ENCODE peak calls at places on chromosome 7, in ten cellular contexts. One of them, this sample, is unnamed. For H3K27me3 and H3K4me1, the result is how much of the 10 kb centered on the place peaks cover.

GRCh38 chr7:129163875-129164544 is 19.5 kb downstream of the TSPAN33 start:
- DNase-seq in CD8-positive, alpha-beta T cell: no peak
- DNase-seq in lung: no peak
- DNase-seq in thoracic aorta: no peak
- DNase-seq in aorta: no peak
- DNase-seq in mesendoderm: peak
- DNase-seq in hepatocyte: peak
- DNase-seq in upper lobe of right lung: no peak
- DNase-seq in left lung: no peak
- DNase-seq in cardiac muscle cell: peak
- DNase-seq in this sample: no peak

GRCh38 chr7:77269360-77270075 is 69.9 kb upstream of the FGL2 start:
- DNase-seq in CD8-positive, alpha-beta T cell: no peak
- DNase-seq in lung: peak
- DNase-seq in thoracic aorta: no peak
- DNase-seq in aorta: peak
- DNase-seq in mesendoderm: no peak
- DNase-seq in hepatocyte: no peak
- DNase-seq in upper lobe of right lung: no peak
- DNase-seq in left lung: no peak
- DNase-seq in cardiac muscle cell: peak
- DNase-seq in this sample: no peak

GRCh38 chr7:18566829-18567228 is 71.3 kb downstream of the HDAC9 start:
- DNase-seq in CD8-positive, alpha-beta T cell: no peak
- DNase-seq in lung: no peak
- DNase-seq in thoracic aorta: no peak
- DNase-seq in aorta: no peak
- DNase-seq in mesendoderm: no peak
- DNase-seq in hepatocyte: no peak
- DNase-seq in upper lobe of right lung: no peak
- DNase-seq in left lung: no peak
- DNase-seq in cardiac muscle cell: no peak
- DNase-seq in this sample: no peak

GRCh38 chr7:125876436-125876835 is 946.8 kb upstream of the POT1 start:
- DNase-seq in CD8-positive, alpha-beta T cell: no peak
- DNase-seq in lung: no peak
- DNase-seq in thoracic aorta: no peak
- DNase-seq in aorta: no peak
- DNase-seq in mesendoderm: no peak
- DNase-seq in hepatocyte: no peak
- DNase-seq in upper lobe of right lung: no peak
- DNase-seq in left lung: no peak
- DNase-seq in cardiac muscle cell: no peak
- DNase-seq in this sample: no peak

GRCh38 chr7:11934766-11935165 is 102.8 kb upstream of the THSD7A start:
- DNase-seq in CD8-positive, alpha-beta T cell: no peak
- DNase-seq in lung: no peak
- DNase-seq in thoracic aorta: no peak
- DNase-seq in aorta: no peak
- DNase-seq in mesendoderm: no peak
- DNase-seq in hepatocyte: no peak
- DNase-seq in upper lobe of right lung: no peak
- DNase-seq in left lung: no peak
- DNase-seq in cardiac muscle cell: no peak
- DNase-seq in this sample: no peak

GRCh38 chr7:93889261-93889660 is 1.3 kb downstream of the TFPI2 start:
- DNase-seq in CD8-positive, alpha-beta T cell: no peak
- DNase-seq in lung: no peak
- DNase-seq in thoracic aorta: no peak
- DNase-seq in aorta: no peak
- DNase-seq in mesendoderm: no peak
- DNase-seq in hepatocyte: no peak
- DNase-seq in upper lobe of right lung: no peak
- DNase-seq in left lung: no peak
- DNase-seq in cardiac muscle cell: no peak
- DNase-seq in this sample: no peak

GRCh38 chr7:91230503-91230902 is 33.7 kb upstream of the FZD1 start:
- DNase-seq in CD8-positive, alpha-beta T cell: no peak
- DNase-seq in lung: no peak
- DNase-seq in thoracic aorta: no peak
- DNase-seq in aorta: no peak
- DNase-seq in mesendoderm: no peak
- DNase-seq in hepatocyte: no peak
- DNase-seq in upper lobe of right lung: no peak
- DNase-seq in left lung: no peak
- DNase-seq in cardiac muscle cell: no peak
- DNase-seq in this sample: no peak

GRCh38 chr7:98276241-98276761 is 5.2 kb upstream of the BRI3 start:
- DNase-seq in CD8-positive, alpha-beta T cell: no peak
- DNase-seq in lung: peak
- DNase-seq in thoracic aorta: no peak
- DNase-seq in aorta: no peak
- DNase-seq in mesendoderm: no peak
- DNase-seq in hepatocyte: peak
- DNase-seq in upper lobe of right lung: no peak
- DNase-seq in left lung: no peak
- DNase-seq in cardiac muscle cell: no peak
- DNase-seq in this sample: no peak

GRCh38 chr7:79459381-79459780 is 5.9 kb upstream of the MAGI2 start:
- DNase-seq in CD8-positive, alpha-beta T cell: no peak
- DNase-seq in lung: no peak
- DNase-seq in thoracic aorta: peak
- DNase-seq in aorta: peak
- DNase-seq in mesendoderm: no peak
- DNase-seq in hepatocyte: no peak
- DNase-seq in upper lobe of right lung: no peak
- DNase-seq in left lung: no peak
- DNase-seq in cardiac muscle cell: no peak
- DNase-seq in this sample: no peak

GRCh38 chr7:28660132-28660531 is 247.8 kb downstream of the CREB5 start:
- DNase-seq in CD8-positive, alpha-beta T cell: no peak
- DNase-seq in lung: no peak
- DNase-seq in thoracic aorta: no peak
- DNase-seq in aorta: no peak
- DNase-seq in mesendoderm: no peak
- DNase-seq in hepatocyte: no peak
- DNase-seq in upper lobe of right lung: no peak
- DNase-seq in left lung: no peak
- DNase-seq in cardiac muscle cell: no peak
- DNase-seq in this sample: no peak

DNA sequence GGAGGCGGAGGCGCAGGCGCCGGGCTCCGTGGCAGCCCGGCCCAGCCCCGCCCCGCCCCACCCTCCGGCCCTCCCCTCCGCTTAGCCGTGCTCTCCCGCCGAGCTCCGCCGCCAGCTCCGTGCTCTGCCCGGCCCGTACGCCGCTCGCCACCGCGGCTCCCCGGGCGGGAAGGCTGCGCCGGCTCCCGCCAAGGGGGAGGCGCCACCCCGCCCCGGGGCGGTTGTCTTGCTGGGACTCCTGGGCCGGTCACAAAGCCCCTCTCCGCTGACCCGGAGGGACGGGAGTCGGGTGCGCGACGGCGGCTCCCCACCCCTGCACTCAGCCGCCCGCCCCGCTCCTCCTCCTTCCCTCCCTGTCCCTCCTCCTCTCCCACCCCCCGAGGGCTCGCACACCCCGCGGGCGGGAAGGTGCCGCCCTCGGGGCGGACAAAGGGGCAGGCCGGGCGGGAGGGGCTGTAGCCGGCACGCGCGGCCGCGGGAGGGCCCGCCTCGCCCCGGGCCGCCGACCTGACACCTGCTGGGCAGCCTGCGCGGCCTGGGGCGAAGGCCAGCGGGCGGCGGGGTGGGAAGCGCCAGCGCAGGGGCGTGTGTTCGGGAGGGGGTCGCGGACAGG is 11.5 kb upstream of the SP8 start:
- DNase-seq in CD8-positive, alpha-beta T cell: no peak
- DNase-seq in lung: no peak
- DNase-seq in thoracic aorta: no peak
- DNase-seq in aorta: no peak
- DNase-seq in mesendoderm: peak
- DNase-seq in hepatocyte: peak
- DNase-seq in upper lobe of right lung: peak
- DNase-seq in left lung: peak
- DNase-seq in cardiac muscle cell: peak
- DNase-seq in this sample: peak
- H3K27me3 ChIP-seq in CD8-positive, alpha-beta T cell: under half
- H3K27me3 ChIP-seq in lung: under half
- H3K27me3 ChIP-seq in thoracic aorta: under half
- H3K27me3 ChIP-seq in aorta: under half
- H3K27me3 ChIP-seq in mesendoderm: under half
- H3K27me3 ChIP-seq in hepatocyte: half or more
- H3K27me3 ChIP-seq in upper lobe of right lung: half or more
- H3K27me3 ChIP-seq in left lung: half or more
- H3K27me3 ChIP-seq in cardiac muscle cell: half or more
- H3K27me3 ChIP-seq in this sample: half or more

DNA sequence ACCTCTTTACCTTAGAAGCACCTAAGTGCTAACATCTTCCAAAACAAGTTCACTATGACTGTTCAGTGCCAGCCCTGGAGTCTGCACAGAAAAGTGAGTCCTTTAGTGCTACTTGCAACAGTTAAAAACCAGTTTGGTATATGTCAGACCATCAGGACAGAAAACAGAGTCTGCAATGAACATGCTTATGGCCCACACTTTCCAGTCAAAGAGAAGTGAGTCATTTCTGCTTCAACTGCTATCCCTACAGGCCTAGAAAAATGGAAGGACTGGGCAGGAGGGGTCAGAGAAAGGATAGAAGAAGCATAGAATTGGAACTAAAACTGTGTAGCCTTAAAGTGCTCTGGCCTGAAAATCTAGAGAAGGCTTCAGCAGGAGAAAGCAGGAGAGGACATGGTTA is 108.0 kb downstream of the PDE1C start:
- DNase-seq in CD8-positive, alpha-beta T cell: no peak
- DNase-seq in lung: no peak
- DNase-seq in thoracic aorta: no peak
- DNase-seq in aorta: no peak
- DNase-seq in mesendoderm: no peak
- DNase-seq in hepatocyte: no peak
- DNase-seq in upper lobe of right lung: no peak
- DNase-seq in left lung: no peak
- DNase-seq in cardiac muscle cell: no peak
- DNase-seq in this sample: no peak
- H3K4me1 ChIP-seq in CD8-positive, alpha-beta T cell: under half
- H3K4me1 ChIP-seq in lung: under half
- H3K4me1 ChIP-seq in thoracic aorta: under half
- H3K4me1 ChIP-seq in aorta: under half
- H3K4me1 ChIP-seq in mesendoderm: under half
- H3K4me1 ChIP-seq in hepatocyte: under half
- H3K4me1 ChIP-seq in upper lobe of right lung: under half
- H3K4me1 ChIP-seq in left lung: under half
- H3K4me1 ChIP-seq in cardiac muscle cell: under half
- H3K4me1 ChIP-seq in this sample: under half

GRCh38 chr7:37536706-37537105 is 88.0 kb upstream of the ELMO1 start:
- DNase-seq in CD8-positive, alpha-beta T cell: no peak
- DNase-seq in lung: no peak
- DNase-seq in thoracic aorta: no peak
- DNase-seq in aorta: no peak
- DNase-seq in mesendoderm: no peak
- DNase-seq in hepatocyte: no peak
- DNase-seq in upper lobe of right lung: no peak
- DNase-seq in left lung: no peak
- DNase-seq in cardiac muscle cell: no peak
- DNase-seq in this sample: no peak
- H3K27ac ChIP-seq in CD8-positive, alpha-beta T cell: no peak
- H3K27ac ChIP-seq in lung: no peak
- H3K27ac ChIP-seq in thoracic aorta: peak
- H3K27ac ChIP-seq in aorta: no peak
- H3K27ac ChIP-seq in mesendoderm: no peak
- H3K27ac ChIP-seq in hepatocyte: no peak
- H3K27ac ChIP-seq in upper lobe of right lung: no peak
- H3K27ac ChIP-seq in left lung: no peak
- H3K27ac ChIP-seq in cardiac muscle cell: no peak
- H3K27ac ChIP-seq in this sample: no peak

DNA sequence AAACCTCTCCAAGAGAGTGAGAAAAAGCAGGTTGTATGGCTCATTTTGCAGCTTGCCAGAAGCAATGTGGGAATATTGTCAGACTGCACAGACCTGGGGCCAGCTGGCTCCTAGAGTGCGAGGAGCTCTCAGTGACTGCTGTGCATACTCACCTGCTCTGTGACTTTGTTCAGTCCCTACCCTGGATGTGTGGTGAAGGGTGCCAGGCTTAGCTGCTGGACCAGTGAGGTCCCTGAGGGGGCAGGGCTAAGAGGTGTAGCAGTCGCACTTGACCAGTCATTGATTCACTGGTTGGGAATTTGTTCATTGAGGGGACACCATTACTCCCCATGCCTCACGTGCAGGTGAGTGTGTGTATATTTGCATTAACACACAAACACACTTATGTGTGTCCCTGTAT is 60.1 kb downstream of the IKZF1 start:
- DNase-seq in CD8-positive, alpha-beta T cell: no peak
- DNase-seq in lung: no peak
- DNase-seq in thoracic aorta: no peak
- DNase-seq in aorta: no peak
- DNase-seq in mesendoderm: no peak
- DNase-seq in hepatocyte: no peak
- DNase-seq in upper lobe of right lung: no peak
- DNase-seq in left lung: no peak
- DNase-seq in cardiac muscle cell: no peak
- DNase-seq in this sample: no peak
- H3K27me3 ChIP-seq in CD8-positive, alpha-beta T cell: under half
- H3K27me3 ChIP-seq in lung: under half
- H3K27me3 ChIP-seq in thoracic aorta: under half
- H3K27me3 ChIP-seq in aorta: under half
- H3K27me3 ChIP-seq in mesendoderm: under half
- H3K27me3 ChIP-seq in hepatocyte: under half
- H3K27me3 ChIP-seq in upper lobe of right lung: under half
- H3K27me3 ChIP-seq in left lung: under half
- H3K27me3 ChIP-seq in cardiac muscle cell: under half
- H3K27me3 ChIP-seq in this sample: under half

DNA sequence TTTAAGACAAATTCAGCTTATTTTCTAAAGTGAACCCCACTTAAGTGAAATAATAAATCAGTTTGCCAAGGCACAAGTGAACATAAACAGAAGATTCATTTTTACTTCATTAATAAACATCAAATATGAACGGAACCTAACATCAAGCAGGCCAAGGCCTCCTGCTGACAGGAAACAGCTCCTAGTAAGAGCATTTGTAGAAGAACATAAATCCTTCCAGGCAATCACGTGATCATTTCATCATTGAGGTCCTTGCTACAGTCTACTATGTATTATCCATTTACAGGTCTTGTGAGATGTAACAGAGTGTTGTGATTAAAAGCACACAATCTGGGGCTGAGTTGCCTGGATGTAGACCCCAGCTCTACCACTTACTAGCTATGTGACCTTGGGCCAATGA is 70.6 kb downstream of the CALD1 start:
- DNase-seq in CD8-positive, alpha-beta T cell: no peak
- DNase-seq in lung: no peak
- DNase-seq in thoracic aorta: no peak
- DNase-seq in aorta: no peak
- DNase-seq in mesendoderm: no peak
- DNase-seq in hepatocyte: no peak
- DNase-seq in upper lobe of right lung: no peak
- DNase-seq in left lung: no peak
- DNase-seq in cardiac muscle cell: no peak
- DNase-seq in this sample: no peak
- H3K4me1 ChIP-seq in CD8-positive, alpha-beta T cell: under half
- H3K4me1 ChIP-seq in lung: under half
- H3K4me1 ChIP-seq in thoracic aorta: half or more
- H3K4me1 ChIP-seq in aorta: under half
- H3K4me1 ChIP-seq in mesendoderm: under half
- H3K4me1 ChIP-seq in hepatocyte: under half
- H3K4me1 ChIP-seq in upper lobe of right lung: under half
- H3K4me1 ChIP-seq in left lung: under half
- H3K4me1 ChIP-seq in cardiac muscle cell: under half
- H3K4me1 ChIP-seq in this sample: under half

This sample was measured in endodermal cell.